ENCODE peak calls at places on chromosomes 5 and 9, in six cellular contexts. G, R, I, N, Q and B are unnamed samples.

GRCh38 chr5:82707741-82708140 is 369.5 kb downstream of the TMEM167A start:
- DNase-seq in G (no peak), R (no peak), I (no peak), N (no peak), Q (peak; percentile 84), B (peak; percentile 60)

GRCh38 chr5:1312206-1312605 is 17.3 kb upstream of the TERT start:
- DNase-seq in G (peak; percentile 36), R (no peak), I (no peak), N (no peak), Q (no peak), B (no peak)

GRCh38 chr5:6820851-6821479 is 107.7 kb downstream of the TENT4A start:
- DNase-seq in G (no peak), R (peak; percentile 27), I (no peak), N (peak; percentile 67), Q (peak; percentile 60), B (no peak)

GRCh38 chr5:143435207-143435657 is 31.7 kb upstream of the NR3C1 start:
- DNase-seq in G (no peak), R (no peak), I (no peak), N (no peak), Q (no peak), B (peak; percentile 5)

GRCh38 chr5:25459082-25459481 is 814.3 kb upstream of the CDH10 start:
- DNase-seq in G (no peak), R (no peak), I (no peak), N (no peak), Q (no peak), B (no peak)

GRCh38 chr9:92640398-92641091 is 29.4 kb downstream of the IPPK start:
- DNase-seq in G (peak; percentile 37), R (no peak), I (no peak), N (no peak), Q (no peak), B (no peak)

GRCh38 chr5:93573627-93573974 is 7.4 kb downstream of the NR2F1-AS1 start:
- DNase-seq in G (no peak), R (no peak), I (no peak), N (no peak), Q (no peak), B (no peak)

GRCh38 chr5:141821430-141821925 is 56.7 kb downstream of the PCDH1 start:
- DNase-seq in G (no peak), R (peak; percentile 71), I (no peak), N (peak; percentile 72), Q (peak; percentile 57), B (peak; percentile 42)

GRCh38 chr5:141640051-141640415 is 3.2 kb downstream of the RELL2 start:
- DNase-seq in G (no peak), R (no peak), I (no peak), N (no peak), Q (no peak), B (no peak)

GRCh38 chr5:143576721-143577484 is 173.4 kb upstream of the NR3C1 start:
- DNase-seq in G (no peak), R (no peak), I (no peak), N (peak; percentile 52), Q (peak; percentile 32), B (no peak)

GRCh38 chr5:137365126-137365865 is 133.8 kb downstream of the SPOCK1 start:
- DNase-seq in G (no peak), R (no peak), I (no peak), N (no peak), Q (no peak), B (no peak)

GRCh38 chr5:142100307-142100706 is 8.3 kb upstream of the NDFIP1 start:
- DNase-seq in G (no peak), R (no peak), I (no peak), N (no peak), Q (no peak), B (no peak)

DNA sequence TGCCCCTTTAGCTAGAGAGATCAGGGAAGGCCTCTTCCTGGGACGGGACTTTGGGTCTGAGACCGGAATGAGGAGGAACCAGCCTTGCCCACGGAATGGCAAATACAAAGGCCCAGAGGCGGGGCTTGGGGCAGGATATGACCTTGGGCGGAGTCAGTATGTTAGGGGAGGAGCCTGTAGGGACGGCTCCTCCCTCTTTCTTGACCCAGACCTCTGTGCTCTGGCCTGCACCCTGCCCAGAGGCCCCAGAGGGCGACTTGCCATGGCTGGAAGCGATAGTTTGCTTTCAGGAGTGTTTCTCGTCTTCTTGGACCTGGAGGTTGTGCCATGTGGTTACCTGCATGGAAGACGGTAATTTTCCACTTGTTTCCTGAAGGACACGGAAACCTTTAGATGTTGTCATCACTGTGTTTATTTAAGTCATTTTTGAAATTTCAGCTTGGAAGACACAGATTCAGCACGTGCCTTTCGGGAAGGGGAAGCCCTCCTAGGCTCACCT is 85.6 kb downstream of the DAB2IP start:
- DNase-seq in G (peak; percentile 83), R (no peak), I (no peak), N (peak; percentile 69), Q (peak; percentile 14), B (no peak)
- H3K4me3 ChIP-seq in G (peak overlapping the region; percentile 58), R (peak overlapping the region; percentile 43), I (no peak overlapping the region), N (no peak overlapping the region), Q (no peak overlapping the region), B (no peak overlapping the region)

GRCh38 chr9:124017929-124018730 is 6.6 kb downstream of the LHX2 start:
- DNase-seq in G (no peak), R (no peak), I (no peak), N (no peak), Q (no peak), B (no peak)

GRCh38 chr9:124018731-124019697 is 7.4 kb downstream of the LHX2 start:
- DNase-seq in G (no peak), R (no peak), I (no peak), N (no peak), Q (no peak), B (no peak)

GRCh38 chr9:124020520-124021384 is 9.2 kb downstream of the LHX2 start:
- DNase-seq in G (no peak), R (no peak), I (no peak), N (no peak), Q (no peak), B (no peak)

GRCh38 chr9:124021385-124021769 is 9.8 kb downstream of the LHX2 start:
- DNase-seq in G (no peak), R (no peak), I (no peak), N (no peak), Q (no peak), B (no peak)

GRCh38 chr9:124019771-124020519 is 8.4 kb downstream of the LHX2 start:
- DNase-seq in G (no peak), R (no peak), I (no peak), N (no peak), Q (no peak), B (no peak)
- H3K27me3 ChIP-seq in G (peaks cover 100% of the 10 kb centered on the region), R (no peaks in the 10 kb centered on the region), I (peaks cover 100% of the 10 kb centered on the region), N (peaks cover 100% of the 10 kb centered on the region), Q (no peaks in the 10 kb centered on the region), B (peaks cover 97% of the 10 kb centered on the region)

GRCh38 chr5:69369369-69370121 is at the start of the genes AK6, RAD17 and TAF9:
- DNase-seq in G (peak; percentile 96), R (peak; percentile 83), I (peak; percentile 49), N (peak; percentile 95), Q (peak; percentile 76), B (peak; percentile 55)
- TF ChIP-seq CTCF in G (no peak), R (no peak), I (no peak), N (no peak), Q (no peak), B (no peak)

GRCh38 chr9:110283736-110284135 is 27.4 kb upstream of the TXN start:
- DNase-seq in G (no peak), R (no peak), I (peak; percentile 86), N (peak; percentile 55), Q (peak; percentile 35), B (no peak)

GRCh38 chr9:110284211-110284849 is 28.0 kb upstream of the TXN start:
- DNase-seq in G (no peak), R (no peak), I (peak; percentile 17), N (peak; percentile 19), Q (no peak), B (no peak)

GRCh38 chr9:110282767-110283136 is 26.4 kb upstream of the TXN start:
- DNase-seq in G (no peak), R (no peak), I (no peak), N (no peak), Q (no peak), B (no peak)

GRCh38 chr9:110278080-110278707 is 21.9 kb upstream of the TXN start:
- DNase-seq in G (no peak), R (peak; percentile 61), I (no peak), N (no peak), Q (peak; percentile 31), B (no peak)

DNA sequence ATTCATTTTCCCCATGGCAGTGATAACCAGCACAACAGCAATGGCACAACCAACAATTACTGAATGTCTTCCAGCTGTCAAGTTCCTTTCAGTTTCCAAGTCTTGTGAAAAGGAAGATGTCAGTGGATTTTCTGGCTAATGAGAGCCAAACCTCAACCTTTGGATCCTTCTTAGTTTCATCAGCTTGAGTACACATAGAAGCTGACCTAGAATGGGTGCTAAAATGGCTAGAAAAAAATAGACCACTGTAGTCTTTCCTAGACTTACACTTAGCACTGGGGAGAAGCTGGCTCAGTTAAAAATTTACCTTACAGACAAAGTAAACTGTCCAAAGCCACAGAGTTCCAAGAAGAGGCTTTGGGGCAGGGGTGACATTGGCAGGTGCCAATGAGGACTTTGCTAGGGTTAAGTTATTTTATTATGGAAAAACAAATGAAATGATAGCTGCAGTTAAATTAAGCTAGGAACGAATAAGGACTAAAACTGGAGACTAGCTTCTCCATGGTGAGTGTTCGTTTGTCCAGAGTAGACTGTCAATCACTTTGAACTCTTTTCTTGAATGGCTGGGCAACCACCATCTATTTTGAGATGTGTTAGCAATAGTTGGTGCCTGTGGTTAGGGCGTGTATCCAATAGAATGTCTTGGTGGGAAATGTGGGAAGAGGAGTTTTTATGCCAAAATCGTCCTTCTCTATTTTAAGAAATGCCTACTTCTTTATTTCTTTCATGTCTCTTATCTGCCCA is 25.9 kb upstream of the TXN start:
- DNase-seq in G (no peak), R (no peak), I (no peak), N (peak; percentile 19), Q (no peak), B (no peak)
- H3K4me3 ChIP-seq in G (no peak overlapping the region), R (no peak overlapping the region), I (no peak overlapping the region), N (no peak overlapping the region), Q (no peak overlapping the region), B (no peak overlapping the region)

GRCh38 chr5:135508496-135509005 is 27.2 kb downstream of the NEUROG1 start:
- DNase-seq in G (no peak), R (no peak), I (no peak), N (no peak), Q (no peak), B (no peak)
- H3K27me3 ChIP-seq in G (peaks cover 44% of the 10 kb centered on the region), R (peaks cover 24% of the 10 kb centered on the region), I (no peaks in the 10 kb centered on the region), N (peaks cover 61% of the 10 kb centered on the region), Q (no peaks in the 10 kb centered on the region), B (peaks cover 27% of the 10 kb centered on the region)

DNA sequence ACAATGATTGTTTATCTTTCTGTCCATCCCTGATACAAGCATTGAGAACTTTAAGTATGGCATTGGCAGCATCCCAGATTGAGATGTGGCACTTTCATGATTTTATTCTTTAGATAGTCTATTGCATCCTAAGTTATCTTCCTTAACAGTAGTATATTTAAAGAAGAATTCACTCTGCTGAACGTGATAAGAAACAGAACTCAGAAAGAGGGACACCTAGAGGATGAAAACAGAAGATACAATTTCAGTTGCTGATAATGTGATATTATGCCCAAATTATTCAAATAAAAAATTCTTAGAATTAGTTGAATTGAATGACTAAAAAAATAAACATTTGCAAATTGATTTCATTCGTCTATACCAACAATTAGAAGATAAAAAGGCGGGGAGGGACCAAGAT is 218.1 kb upstream of the DMRTA1 start:
- DNase-seq in G (no peak), R (no peak), I (no peak), N (no peak), Q (peak; percentile 33), B (no peak)
- TF ChIP-seq CTCF in G (peak; percentile 31), R (peak; percentile 28), I (no peak), N (peak; percentile 42), Q (peak; percentile 61), B (no peak)